ENCODE peak calls at places on chromosomes 4 and X, in five cellular contexts. One of them, this sample, is unnamed. For H3K4me1, the result is how much of the 10 kb centered on the place peaks cover.

GRCh38 chrX:19514791-19515614 is at the start of gene MAP3K15:
- DNase-seq in effector memory CD4-positive, alpha-beta T cell: no peak
- DNase-seq in CD4-positive, alpha-beta memory T cell: no peak
- DNase-seq in SK-N-SH: peak
- DNase-seq in left ventricle myocardium inferior: peak
- DNase-seq in this sample: peak

GRCh38 chr4:13476915-13477314 is 7.2 kb downstream of the RAB28 start:
- DNase-seq in effector memory CD4-positive, alpha-beta T cell: no peak
- DNase-seq in CD4-positive, alpha-beta memory T cell: no peak
- DNase-seq in SK-N-SH: no peak
- DNase-seq in left ventricle myocardium inferior: no peak
- DNase-seq in this sample: no peak

GRCh38 chr4:121714548-121714947 is 17.8 kb upstream of the ANXA5 start:
- DNase-seq in effector memory CD4-positive, alpha-beta T cell: no peak
- DNase-seq in CD4-positive, alpha-beta memory T cell: no peak
- DNase-seq in SK-N-SH: no peak
- DNase-seq in left ventricle myocardium inferior: no peak
- DNase-seq in this sample: no peak

GRCh38 chr4:123699823-123700822 is 303.5 kb downstream of the SPRY1 start:
- DNase-seq in effector memory CD4-positive, alpha-beta T cell: no peak
- DNase-seq in CD4-positive, alpha-beta memory T cell: no peak
- DNase-seq in SK-N-SH: no peak
- DNase-seq in left ventricle myocardium inferior: no peak
- DNase-seq in this sample: no peak

GRCh38 chrX:119698835-119699234 is 5.9 kb upstream of the SEPTIN6 start:
- DNase-seq in effector memory CD4-positive, alpha-beta T cell: no peak
- DNase-seq in CD4-positive, alpha-beta memory T cell: no peak
- DNase-seq in SK-N-SH: peak
- DNase-seq in left ventricle myocardium inferior: no peak
- DNase-seq in this sample: no peak

GRCh38 chr4:7146764-7147071 is 45.6 kb upstream of the SORCS2 start:
- DNase-seq in effector memory CD4-positive, alpha-beta T cell: no peak
- DNase-seq in CD4-positive, alpha-beta memory T cell: no peak
- DNase-seq in SK-N-SH: no peak
- DNase-seq in left ventricle myocardium inferior: no peak
- DNase-seq in this sample: no peak

GRCh38 chrX:15472523-15472922 is 20.6 kb downstream of the PIR start:
- DNase-seq in effector memory CD4-positive, alpha-beta T cell: no peak
- DNase-seq in CD4-positive, alpha-beta memory T cell: no peak
- DNase-seq in SK-N-SH: no peak
- DNase-seq in left ventricle myocardium inferior: no peak
- DNase-seq in this sample: no peak

GRCh38 chr4:45007499-45007898 is 281.1 kb upstream of the GNPDA2 start:
- DNase-seq in effector memory CD4-positive, alpha-beta T cell: no peak
- DNase-seq in CD4-positive, alpha-beta memory T cell: no peak
- DNase-seq in SK-N-SH: no peak
- DNase-seq in left ventricle myocardium inferior: no peak
- DNase-seq in this sample: no peak

GRCh38 chr4:129179276-129179675 is 83.3 kb downstream of the C4orf33 start:
- DNase-seq in effector memory CD4-positive, alpha-beta T cell: no peak
- DNase-seq in CD4-positive, alpha-beta memory T cell: no peak
- DNase-seq in SK-N-SH: no peak
- DNase-seq in left ventricle myocardium inferior: no peak
- DNase-seq in this sample: no peak

GRCh38 chr4:74055096-74055495 is 16.6 kb upstream of the CXCL3 start:
- DNase-seq in effector memory CD4-positive, alpha-beta T cell: no peak
- DNase-seq in CD4-positive, alpha-beta memory T cell: no peak
- DNase-seq in SK-N-SH: no peak
- DNase-seq in left ventricle myocardium inferior: no peak
- DNase-seq in this sample: no peak

GRCh38 chr4:54844911-54845310 is 187.2 kb downstream of the KIT start:
- DNase-seq in effector memory CD4-positive, alpha-beta T cell: no peak
- DNase-seq in CD4-positive, alpha-beta memory T cell: no peak
- DNase-seq in SK-N-SH: no peak
- DNase-seq in left ventricle myocardium inferior: no peak
- DNase-seq in this sample: no peak

GRCh38 chr4:1903035-1903434 is 31.8 kb downstream of the NSD2 start:
- DNase-seq in effector memory CD4-positive, alpha-beta T cell: no peak
- DNase-seq in CD4-positive, alpha-beta memory T cell: no peak
- DNase-seq in SK-N-SH: no peak
- DNase-seq in left ventricle myocardium inferior: no peak
- DNase-seq in this sample: no peak

GRCh38 chr4:53928825-53929224 is 135.6 kb downstream of the CHIC2 start:
- DNase-seq in effector memory CD4-positive, alpha-beta T cell: no peak
- DNase-seq in CD4-positive, alpha-beta memory T cell: no peak
- DNase-seq in SK-N-SH: no peak
- DNase-seq in left ventricle myocardium inferior: no peak
- DNase-seq in this sample: no peak

GRCh38 chr4:142984871-142985585 is 138.9 kb upstream of the INPP4B start:
- DNase-seq in effector memory CD4-positive, alpha-beta T cell: no peak
- DNase-seq in CD4-positive, alpha-beta memory T cell: no peak
- DNase-seq in SK-N-SH: peak
- DNase-seq in left ventricle myocardium inferior: no peak
- DNase-seq in this sample: no peak

GRCh38 chr4:143329985-143330384 is 6.7 kb upstream of the GAB1 start:
- DNase-seq in effector memory CD4-positive, alpha-beta T cell: no peak
- DNase-seq in CD4-positive, alpha-beta memory T cell: no peak
- DNase-seq in SK-N-SH: no peak
- DNase-seq in left ventricle myocardium inferior: no peak
- DNase-seq in this sample: no peak

GRCh38 chr4:19982556-19982955 is 269.1 kb upstream of the SLIT2 start:
- DNase-seq in effector memory CD4-positive, alpha-beta T cell: no peak
- DNase-seq in CD4-positive, alpha-beta memory T cell: no peak
- DNase-seq in SK-N-SH: no peak
- DNase-seq in left ventricle myocardium inferior: no peak
- DNase-seq in this sample: no peak

GRCh38 chrX:153061732-153062131 is 5.5 kb downstream of the PNMA3 start:
- DNase-seq in effector memory CD4-positive, alpha-beta T cell: no peak
- DNase-seq in CD4-positive, alpha-beta memory T cell: no peak
- DNase-seq in SK-N-SH: no peak
- DNase-seq in left ventricle myocardium inferior: no peak
- DNase-seq in this sample: no peak

GRCh38 chr4:140986045-140986444 is 147.2 kb downstream of the RNF150 start:
- DNase-seq in effector memory CD4-positive, alpha-beta T cell: no peak
- DNase-seq in CD4-positive, alpha-beta memory T cell: no peak
- DNase-seq in SK-N-SH: no peak
- DNase-seq in left ventricle myocardium inferior: no peak
- DNase-seq in this sample: no peak

GRCh38 chr4:7285244-7286122 is 93.1 kb downstream of the SORCS2 start:
- DNase-seq in effector memory CD4-positive, alpha-beta T cell: no peak
- DNase-seq in CD4-positive, alpha-beta memory T cell: no peak
- DNase-seq in SK-N-SH: no peak
- DNase-seq in left ventricle myocardium inferior: no peak
- DNase-seq in this sample: no peak

GRCh38 chr4:102608190-102608589 is 107.0 kb downstream of the NFKB1 start:
- DNase-seq in effector memory CD4-positive, alpha-beta T cell: no peak
- DNase-seq in CD4-positive, alpha-beta memory T cell: no peak
- DNase-seq in SK-N-SH: no peak
- DNase-seq in left ventricle myocardium inferior: no peak
- DNase-seq in this sample: no peak

GRCh38 chr4:89218587-89218986 is 89.0 kb downstream of the GPRIN3 start:
- DNase-seq in effector memory CD4-positive, alpha-beta T cell: no peak
- DNase-seq in CD4-positive, alpha-beta memory T cell: no peak
- DNase-seq in SK-N-SH: no peak
- DNase-seq in left ventricle myocardium inferior: no peak
- DNase-seq in this sample: no peak

GRCh38 chrX:56764975-56765791 is 36.1 kb downstream of the NBDY start:
- DNase-seq in effector memory CD4-positive, alpha-beta T cell: no peak
- DNase-seq in CD4-positive, alpha-beta memory T cell: peak
- DNase-seq in SK-N-SH: no peak
- DNase-seq in left ventricle myocardium inferior: no peak
- DNase-seq in this sample: no peak

GRCh38 chr4:73735231-73735630 is 5.1 kb upstream of the CXCL8 start:
- DNase-seq in effector memory CD4-positive, alpha-beta T cell: no peak
- DNase-seq in CD4-positive, alpha-beta memory T cell: no peak
- DNase-seq in SK-N-SH: no peak
- DNase-seq in left ventricle myocardium inferior: no peak
- DNase-seq in this sample: no peak

GRCh38 chr4:37073226-37073840 is 171.2 kb upstream of the NWD2 start:
- DNase-seq in effector memory CD4-positive, alpha-beta T cell: no peak
- DNase-seq in CD4-positive, alpha-beta memory T cell: no peak
- DNase-seq in SK-N-SH: peak
- DNase-seq in left ventricle myocardium inferior: no peak
- DNase-seq in this sample: no peak

GRCh38 chr4:126957555-126958440 is 675.0 kb upstream of the INTU start:
- DNase-seq in effector memory CD4-positive, alpha-beta T cell: no peak
- DNase-seq in CD4-positive, alpha-beta memory T cell: no peak
- DNase-seq in SK-N-SH: no peak
- DNase-seq in left ventricle myocardium inferior: no peak
- DNase-seq in this sample: no peak

GRCh38 chrX:114071412-114071811 is 512.5 kb upstream of the HTR2C start:
- DNase-seq in effector memory CD4-positive, alpha-beta T cell: no peak
- DNase-seq in CD4-positive, alpha-beta memory T cell: no peak
- DNase-seq in SK-N-SH: no peak
- DNase-seq in left ventricle myocardium inferior: no peak
- DNase-seq in this sample: no peak

GRCh38 chrX:53013291-53013690 is 35.3 kb upstream of the GPR173 start:
- DNase-seq in effector memory CD4-positive, alpha-beta T cell: no peak
- DNase-seq in CD4-positive, alpha-beta memory T cell: no peak
- DNase-seq in SK-N-SH: no peak
- DNase-seq in left ventricle myocardium inferior: no peak
- DNase-seq in this sample: no peak

GRCh38 chr4:16692493-16692892 is 206.0 kb downstream of the LDB2 start:
- DNase-seq in effector memory CD4-positive, alpha-beta T cell: no peak
- DNase-seq in CD4-positive, alpha-beta memory T cell: no peak
- DNase-seq in SK-N-SH: no peak
- DNase-seq in left ventricle myocardium inferior: no peak
- DNase-seq in this sample: no peak

GRCh38 chrX:31297881-31298280 is 226.0 kb upstream of the FTHL17 start:
- DNase-seq in effector memory CD4-positive, alpha-beta T cell: no peak
- DNase-seq in CD4-positive, alpha-beta memory T cell: no peak
- DNase-seq in SK-N-SH: no peak
- DNase-seq in left ventricle myocardium inferior: no peak
- DNase-seq in this sample: no peak

GRCh38 chr4:8109406-8110065 is 49.1 kb downstream of the ABLIM2 start:
- DNase-seq in effector memory CD4-positive, alpha-beta T cell: no peak
- DNase-seq in CD4-positive, alpha-beta memory T cell: no peak
- DNase-seq in SK-N-SH: no peak
- DNase-seq in left ventricle myocardium inferior: no peak
- DNase-seq in this sample: no peak

GRCh38 chr4:177948853-177949252 is 506.6 kb upstream of the AGA start:
- DNase-seq in effector memory CD4-positive, alpha-beta T cell: no peak
- DNase-seq in CD4-positive, alpha-beta memory T cell: no peak
- DNase-seq in SK-N-SH: no peak
- DNase-seq in left ventricle myocardium inferior: no peak
- DNase-seq in this sample: no peak

GRCh38 chrX:106286053-106286650 is 118.0 kb downstream of the PWWP3B start:
- DNase-seq in effector memory CD4-positive, alpha-beta T cell: no peak
- DNase-seq in CD4-positive, alpha-beta memory T cell: no peak
- DNase-seq in SK-N-SH: no peak
- DNase-seq in left ventricle myocardium inferior: no peak
- DNase-seq in this sample: no peak

GRCh38 chr4:133154725-133155124 is 5.6 kb downstream of the PCDH10 start:
- DNase-seq in effector memory CD4-positive, alpha-beta T cell: no peak
- DNase-seq in CD4-positive, alpha-beta memory T cell: no peak
- DNase-seq in SK-N-SH: peak
- DNase-seq in left ventricle myocardium inferior: no peak
- DNase-seq in this sample: no peak

DNA sequence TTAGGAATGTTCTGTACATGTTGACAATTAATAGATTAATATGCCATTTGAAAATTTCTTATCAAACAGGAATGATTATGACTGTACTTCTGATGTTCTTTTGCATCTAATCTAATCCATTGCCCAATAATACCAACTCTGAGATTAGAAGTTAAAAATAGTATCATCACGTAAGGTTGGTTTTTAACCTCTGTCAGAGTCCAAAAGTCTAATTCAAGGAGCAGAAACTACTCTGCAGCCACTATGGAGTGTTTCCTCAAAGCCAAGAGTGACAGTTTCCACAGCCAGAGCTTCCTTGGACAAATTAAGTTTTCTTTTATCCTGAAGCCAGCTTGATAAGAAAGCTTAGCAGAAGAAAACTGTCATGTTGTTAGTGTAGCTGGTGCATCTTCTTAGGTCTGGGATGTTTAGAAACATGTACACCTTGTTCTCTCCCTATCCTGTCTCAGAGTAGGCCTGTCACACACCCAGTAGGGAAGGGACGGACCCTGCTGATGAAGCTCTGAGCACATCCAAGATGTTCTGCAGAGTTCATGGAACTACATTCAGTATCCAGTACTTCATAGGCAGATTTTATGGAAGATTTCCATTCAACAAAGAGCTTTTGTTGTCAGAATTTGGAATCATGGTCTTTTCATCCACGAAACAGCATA is 20.4 kb upstream of the PI4K2B start:
- DNase-seq in effector memory CD4-positive, alpha-beta T cell: no peak
- DNase-seq in CD4-positive, alpha-beta memory T cell: no peak
- DNase-seq in SK-N-SH: no peak
- DNase-seq in left ventricle myocardium inferior: no peak
- DNase-seq in this sample: no peak
- H3K27ac ChIP-seq in effector memory CD4-positive, alpha-beta T cell: no peak
- H3K27ac ChIP-seq in CD4-positive, alpha-beta memory T cell: no peak
- H3K27ac ChIP-seq in SK-N-SH: no peak
- H3K27ac ChIP-seq in left ventricle myocardium inferior: no peak
- H3K27ac ChIP-seq in this sample: no peak

GRCh38 chr4:49018718-49019295 is 32.7 kb downstream of the CWH43 start:
- DNase-seq in effector memory CD4-positive, alpha-beta T cell: no peak
- DNase-seq in CD4-positive, alpha-beta memory T cell: no peak
- DNase-seq in SK-N-SH: no peak
- DNase-seq in left ventricle myocardium inferior: no peak
- DNase-seq in this sample: no peak
- H3K4me1 ChIP-seq in effector memory CD4-positive, alpha-beta T cell: under half
- H3K4me1 ChIP-seq in CD4-positive, alpha-beta memory T cell: under half
- H3K4me1 ChIP-seq in SK-N-SH: under half
- H3K4me1 ChIP-seq in left ventricle myocardium inferior: under half
- H3K4me1 ChIP-seq in this sample: under half

GRCh38 chr4:81003549-81004240 is 26.8 kb upstream of the BMP3 start:
- DNase-seq in effector memory CD4-positive, alpha-beta T cell: no peak
- DNase-seq in CD4-positive, alpha-beta memory T cell: no peak
- DNase-seq in SK-N-SH: no peak
- DNase-seq in left ventricle myocardium inferior: no peak
- DNase-seq in this sample: no peak
- H3K27ac ChIP-seq in effector memory CD4-positive, alpha-beta T cell: no peak
- H3K27ac ChIP-seq in CD4-positive, alpha-beta memory T cell: no peak
- H3K27ac ChIP-seq in SK-N-SH: no peak
- H3K27ac ChIP-seq in left ventricle myocardium inferior: no peak
- H3K27ac ChIP-seq in this sample: no peak

GRCh38 chr4:158827475-158828085 is 58.8 kb downstream of the FNIP2 start:
- DNase-seq in effector memory CD4-positive, alpha-beta T cell: no peak
- DNase-seq in CD4-positive, alpha-beta memory T cell: no peak
- DNase-seq in SK-N-SH: peak
- DNase-seq in left ventricle myocardium inferior: no peak
- DNase-seq in this sample: no peak

GRCh38 chr4:158826057-158826456 is 57.2 kb downstream of the FNIP2 start:
- DNase-seq in effector memory CD4-positive, alpha-beta T cell: no peak
- DNase-seq in CD4-positive, alpha-beta memory T cell: no peak
- DNase-seq in SK-N-SH: no peak
- DNase-seq in left ventricle myocardium inferior: no peak
- DNase-seq in this sample: no peak

GRCh38 chr4:158825443-158826036 is 56.7 kb downstream of the FNIP2 start:
- DNase-seq in effector memory CD4-positive, alpha-beta T cell: no peak
- DNase-seq in CD4-positive, alpha-beta memory T cell: no peak
- DNase-seq in SK-N-SH: no peak
- DNase-seq in left ventricle myocardium inferior: no peak
- DNase-seq in this sample: no peak

GRCh38 chr4:158824425-158825274 is 55.8 kb downstream of the FNIP2 start:
- DNase-seq in effector memory CD4-positive, alpha-beta T cell: no peak
- DNase-seq in CD4-positive, alpha-beta memory T cell: no peak
- DNase-seq in SK-N-SH: peak
- DNase-seq in left ventricle myocardium inferior: no peak
- DNase-seq in this sample: no peak

GRCh38 chr4:158826882-158827281 is 58.1 kb downstream of the FNIP2 start:
- DNase-seq in effector memory CD4-positive, alpha-beta T cell: no peak
- DNase-seq in CD4-positive, alpha-beta memory T cell: no peak
- DNase-seq in SK-N-SH: no peak
- DNase-seq in left ventricle myocardium inferior: no peak
- DNase-seq in this sample: no peak
- H3K4me1 ChIP-seq in effector memory CD4-positive, alpha-beta T cell: under half
- H3K4me1 ChIP-seq in CD4-positive, alpha-beta memory T cell: under half
- H3K4me1 ChIP-seq in SK-N-SH: under half
- H3K4me1 ChIP-seq in left ventricle myocardium inferior: half or more
- H3K4me1 ChIP-seq in this sample: under half